ENCODE peak calls at places on chromosomes 1 and 21, in four cellular contexts. G is HEK293T, V is EH, N is A172. Z is an unnamed sample.

GRCh38 chr1:240031009-240031408 is 60.7 kb upstream of the FMN2 start:
- DNase-seq in G (no peak), N (peak), V (peak), Z (no peak)

GRCh38 chr1:222975472-222976122 is 160.8 kb downstream of the DISP1 start:
- DNase-seq in G (no peak), V (peak), N (no peak), Z (no peak)

GRCh38 chr21:31283025-31283424 is 61.0 kb downstream of the TIAM1 start:
- DNase-seq in V (no peak), N (peak), G (no peak), Z (no peak)

GRCh38 chr1:211738709-211739301 is 63.4 kb upstream of the NEK2 start:
- DNase-seq in N (no peak), V (no peak), G (no peak), Z (no peak)

GRCh38 chr1:32651461-32652073 is 559 bp downstream of the RBBP4 start:
- DNase-seq in V (no peak), G (no peak), N (peak), Z (no peak)

GRCh38 chr1:173276922-173277800 is 70.0 kb upstream of the TNFSF4 start:
- DNase-seq in V (no peak), N (no peak), G (no peak), Z (no peak)

GRCh38 chr1:244065960-244066388 is 14.9 kb downstream of the ZBTB18 start:
- DNase-seq in V (peak), N (no peak), G (no peak), Z (no peak)

GRCh38 chr1:1858382-1859086 is 32.4 kb downstream of the GNB1 start:
- DNase-seq in V (peak), G (peak), N (peak), Z (peak)

GRCh38 chr1:226971765-226972164 is 31.7 kb downstream of the COQ8A start:
- DNase-seq in G (no peak), V (no peak), N (no peak), Z (no peak)

GRCh38 chr1:31299365-31299764 is 2.5 kb downstream of the ZCCHC17 start:
- DNase-seq in N (no peak), G (no peak), V (peak), Z (no peak)

GRCh38 chr1:201499191-201499590 is 7.7 kb downstream of the CSRP1 start:
- DNase-seq in G (no peak), V (no peak), N (no peak), Z (no peak)

GRCh38 chr1:97331165-97331564 is 589.7 kb downstream of the DPYD start:
- DNase-seq in N (no peak), V (no peak), G (no peak), Z (no peak)

GRCh38 chr1:28066393-28067154 is 21.8 kb downstream of the EYA3 start:
- DNase-seq in V (no peak), N (no peak), G (no peak), Z (no peak)

GRCh38 chr1:26284597-26285351 is 4.9 kb downstream of the SH3BGRL3 start:
- DNase-seq in G (peak), V (peak), N (peak), Z (peak)

GRCh38 chr1:111474106-111474505 is 322 bp downstream of the C1orf162 start:
- DNase-seq in N (no peak), G (no peak), V (no peak), Z (no peak)

GRCh38 chr1:3827813-3828307 is 29.2 kb downstream of the CEP104 start:
- DNase-seq in N (no peak), V (no peak), G (no peak), Z (no peak)

GRCh38 chr21:29557200-29557599 is 258.5 kb downstream of the BACH1 start:
- DNase-seq in N (no peak), G (no peak), V (peak), Z (no peak)

GRCh38 chr1:56120021-56120420 is 459.3 kb downstream of the PLPP3 start:
- DNase-seq in G (no peak), N (no peak), V (peak), Z (no peak)

GRCh38 chr1:71823656-71824159 is 458.6 kb downstream of the NEGR1 start:
- DNase-seq in V (no peak), G (no peak), N (no peak), Z (no peak)

GRCh38 chr1:244207935-244208244 is 156.8 kb downstream of the ZBTB18 start:
- DNase-seq in N (no peak), G (no peak), V (no peak), Z (no peak)

GRCh38 chr21:28213221-28213620 is 779.5 kb downstream of the LTN1 start:
- DNase-seq in V (no peak), G (no peak), N (no peak), Z (no peak)

GRCh38 chr1:110616587-110616986 is 10.4 kb upstream of the KCNA2 start:
- DNase-seq in G (no peak), N (peak), V (peak), Z (peak)

Z was measured in A673.